ENCODE peak calls at places on chromosomes 6 and 20, in five cellular contexts. One of them, this sample, is unnamed.

GRCh38 chr6:16238057-16238657 is at the start of gene GMPR:
- DNase-seq in SK-N-SH: peak
- DNase-seq in HCT116: peak
- DNase-seq in GM12878: no peak
- DNase-seq in K562: peak
- DNase-seq in this sample: peak

GRCh38 chr6:143136647-143137046 is 76.0 kb downstream of the AIG1 start:
- DNase-seq in K562: no peak
- DNase-seq in HCT116: no peak
- DNase-seq in GM12878: no peak
- DNase-seq in SK-N-SH: no peak
- DNase-seq in this sample: no peak

GRCh38 chr6:87364602-87365252 is 20.1 kb downstream of the C6orf163 start:
- DNase-seq in GM12878: no peak
- DNase-seq in HCT116: no peak
- DNase-seq in K562: peak
- DNase-seq in SK-N-SH: peak
- DNase-seq in this sample: no peak

GRCh38 chr20:51171141-51171540 is 148.2 kb upstream of the KCNG1 start:
- DNase-seq in SK-N-SH: no peak
- DNase-seq in K562: no peak
- DNase-seq in HCT116: no peak
- DNase-seq in GM12878: no peak
- DNase-seq in this sample: no peak

GRCh38 chr20:49505518-49505917 is 23.1 kb upstream of the KCNB1 start:
- DNase-seq in GM12878: no peak
- DNase-seq in SK-N-SH: peak
- DNase-seq in HCT116: no peak
- DNase-seq in K562: no peak
- DNase-seq in this sample: no peak

GRCh38 chr6:165439928-165440554 is 130.6 kb upstream of the C6orf118 start:
- DNase-seq in K562: no peak
- DNase-seq in SK-N-SH: peak
- DNase-seq in HCT116: peak
- DNase-seq in GM12878: no peak
- DNase-seq in this sample: peak

GRCh38 chr6:114176726-114177125 is 166.1 kb downstream of the HS3ST5 start:
- DNase-seq in GM12878: no peak
- DNase-seq in SK-N-SH: no peak
- DNase-seq in K562: no peak
- DNase-seq in HCT116: no peak
- DNase-seq in this sample: no peak

GRCh38 chr20:17491041-17491440 is 40.1 kb downstream of the BFSP1 start:
- DNase-seq in HCT116: no peak
- DNase-seq in SK-N-SH: no peak
- DNase-seq in K562: no peak
- DNase-seq in GM12878: no peak
- DNase-seq in this sample: no peak

DNA sequence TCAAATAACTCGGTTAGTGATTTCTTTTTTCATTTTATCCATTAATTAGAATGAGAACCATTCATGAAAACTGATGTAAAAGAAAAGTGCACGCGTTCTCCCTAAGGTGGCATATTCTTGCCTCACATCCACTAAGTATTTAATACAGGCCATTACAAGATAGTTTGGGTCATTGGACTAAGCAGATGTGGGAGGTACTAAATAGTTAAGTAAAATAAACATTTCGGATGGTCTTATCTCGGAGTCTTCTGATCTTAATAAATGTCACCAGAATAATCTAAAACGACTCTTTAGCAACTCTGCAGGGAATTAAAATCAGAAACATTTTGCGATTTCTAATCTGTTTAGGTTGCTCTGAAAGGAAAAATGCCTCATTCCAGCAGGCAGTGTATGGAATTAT is 78.7 kb downstream of the RFX6 start:
- DNase-seq in HCT116: no peak
- DNase-seq in K562: no peak
- DNase-seq in GM12878: no peak
- DNase-seq in SK-N-SH: no peak
- DNase-seq in this sample: no peak
- TF ChIP-seq JUND in HCT116: no peak
- TF ChIP-seq JUND in K562: no peak
- TF ChIP-seq JUND in GM12878: no peak
- TF ChIP-seq JUND in SK-N-SH: no peak
- TF ChIP-seq JUND in this sample: no peak

GRCh38 chr6:14889698-14890593 is 355.9 kb upstream of the JARID2 start:
- DNase-seq in SK-N-SH: no peak
- DNase-seq in HCT116: no peak
- DNase-seq in GM12878: no peak
- DNase-seq in K562: no peak
- DNase-seq in this sample: no peak
- TF ChIP-seq JUND in SK-N-SH: no peak
- TF ChIP-seq JUND in HCT116: no peak
- TF ChIP-seq JUND in GM12878: no peak
- TF ChIP-seq JUND in K562: peak
- TF ChIP-seq JUND in this sample: no peak

DNA sequence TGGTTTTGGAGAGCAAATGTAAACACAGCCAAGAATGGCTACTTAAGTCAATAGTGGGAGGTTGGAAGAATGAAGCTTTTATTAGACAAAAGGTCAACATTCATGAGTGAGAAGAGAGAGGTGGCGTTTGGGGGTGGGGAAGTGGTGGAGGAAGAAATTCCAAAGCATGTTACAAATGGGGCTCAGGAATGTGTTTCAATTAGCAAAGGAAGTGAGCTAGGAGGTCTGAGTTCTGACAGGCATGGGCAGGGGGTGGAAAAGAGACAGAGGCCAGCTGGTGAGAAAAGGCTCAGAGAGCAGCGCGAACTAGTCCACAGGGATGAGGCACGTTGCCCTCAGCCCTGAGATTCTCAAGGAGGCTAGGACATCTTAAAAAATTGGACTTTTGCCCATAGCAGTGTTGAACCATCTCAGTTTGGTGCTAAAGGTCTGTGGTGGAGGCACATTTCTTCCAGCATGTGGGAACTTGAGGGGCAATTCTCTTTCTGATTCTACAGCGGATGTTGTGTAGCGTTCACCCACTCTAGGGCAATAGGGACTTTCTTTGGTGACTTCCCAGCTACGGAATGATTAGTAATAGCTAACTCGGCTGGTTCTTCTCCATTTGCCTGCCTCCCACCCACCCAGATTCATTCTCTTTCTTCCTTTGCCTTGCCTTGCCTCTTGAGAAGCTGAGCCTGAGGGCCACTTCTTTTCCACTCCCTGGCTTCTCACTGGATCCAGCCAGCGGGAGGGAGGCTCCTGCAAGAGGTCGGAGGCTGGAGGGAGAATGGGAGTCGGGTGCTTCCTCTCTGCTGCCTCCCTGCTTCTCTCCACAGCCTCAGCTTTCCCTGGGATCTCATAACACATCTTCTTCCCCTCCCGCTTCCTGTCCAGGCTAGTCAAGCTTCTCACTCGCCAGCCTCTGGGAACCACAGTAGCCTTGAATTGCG is 45.1 kb upstream of the NEDD9 start:
- DNase-seq in HCT116: no peak
- DNase-seq in GM12878: peak
- DNase-seq in K562: no peak
- DNase-seq in SK-N-SH: no peak
- DNase-seq in this sample: peak
- TF ChIP-seq JUND in HCT116: no peak
- TF ChIP-seq JUND in GM12878: no peak
- TF ChIP-seq JUND in K562: no peak
- TF ChIP-seq JUND in SK-N-SH: no peak
- TF ChIP-seq JUND in this sample: no peak

GRCh38 chr6:36875250-36875633 is 639 bp upstream of the PPIL1 start:
- DNase-seq in GM12878: no peak
- DNase-seq in K562: no peak
- DNase-seq in SK-N-SH: no peak
- DNase-seq in HCT116: no peak
- DNase-seq in this sample: no peak

GRCh38 chr6:36873115-36873514 is 1.5 kb downstream of the PPIL1 start:
- DNase-seq in K562: no peak
- DNase-seq in GM12878: no peak
- DNase-seq in HCT116: no peak
- DNase-seq in SK-N-SH: no peak
- DNase-seq in this sample: no peak

GRCh38 chr6:36873612-36874011 is 991 bp downstream of the PPIL1 start:
- DNase-seq in GM12878: no peak
- DNase-seq in K562: no peak
- DNase-seq in HCT116: no peak
- DNase-seq in SK-N-SH: peak
- DNase-seq in this sample: peak

GRCh38 chr6:36874016-36874442 is 574 bp downstream of the PPIL1 start:
- DNase-seq in HCT116: no peak
- DNase-seq in SK-N-SH: no peak
- DNase-seq in GM12878: no peak
- DNase-seq in K562: no peak
- DNase-seq in this sample: no peak

DNA sequence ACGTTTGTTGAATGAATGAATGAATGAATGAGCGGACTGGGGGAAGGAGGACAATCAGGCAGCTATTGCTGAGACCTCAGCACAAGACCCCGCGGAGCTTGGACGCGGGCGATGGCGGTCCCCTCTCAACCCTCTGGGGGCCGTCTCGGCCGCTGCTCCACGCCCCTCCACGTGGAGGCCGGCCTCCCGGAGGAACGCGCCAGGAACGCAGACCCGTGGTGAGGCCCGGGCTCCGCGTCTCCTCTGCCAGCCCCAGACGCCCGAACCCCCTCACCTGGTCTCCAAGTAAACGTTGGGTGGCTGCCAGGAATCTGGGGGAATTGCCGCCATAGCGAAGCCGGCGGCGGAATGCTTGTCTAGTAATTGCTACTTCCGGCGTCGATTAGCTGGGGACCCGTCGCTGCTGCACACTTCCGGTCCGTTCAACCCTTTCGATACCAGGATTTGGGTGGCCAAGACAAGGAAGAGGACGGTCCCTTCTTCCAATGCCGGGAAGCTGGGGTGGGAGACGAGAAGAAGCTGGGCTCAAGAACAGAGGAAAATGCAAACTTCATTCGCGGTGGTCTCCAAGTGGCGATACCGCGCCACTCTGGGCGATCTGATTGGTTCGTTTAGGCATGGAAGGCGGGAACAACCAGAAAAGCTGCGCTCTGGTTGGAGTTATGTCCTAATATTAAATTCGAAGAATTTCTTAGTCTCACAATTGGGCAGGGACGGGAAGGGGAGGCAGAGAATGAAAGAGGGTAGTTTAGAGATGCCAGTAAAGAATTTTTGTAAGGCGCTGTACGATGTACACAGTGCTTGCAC is at the start of gene PPIL1:
- DNase-seq in SK-N-SH: peak
- DNase-seq in K562: peak
- DNase-seq in HCT116: peak
- DNase-seq in GM12878: peak
- DNase-seq in this sample: peak
- TF ChIP-seq JUND in SK-N-SH: no peak
- TF ChIP-seq JUND in K562: peak
- TF ChIP-seq JUND in HCT116: no peak
- TF ChIP-seq JUND in GM12878: no peak
- TF ChIP-seq JUND in this sample: no peak

GRCh38 chr6:111916747-111917146 is 43.5 kb upstream of the FYN start:
- DNase-seq in HCT116: no peak
- DNase-seq in GM12878: no peak
- DNase-seq in K562: no peak
- DNase-seq in SK-N-SH: no peak
- DNase-seq in this sample: no peak

GRCh38 chr6:111911428-111911827 is 38.2 kb upstream of the FYN start:
- DNase-seq in K562: no peak
- DNase-seq in GM12878: no peak
- DNase-seq in SK-N-SH: no peak
- DNase-seq in HCT116: no peak
- DNase-seq in this sample: no peak

GRCh38 chr6:111909238-111909637 is 36.0 kb upstream of the FYN start:
- DNase-seq in HCT116: no peak
- DNase-seq in GM12878: no peak
- DNase-seq in SK-N-SH: no peak
- DNase-seq in K562: no peak
- DNase-seq in this sample: no peak

GRCh38 chr6:111914617-111915016 is 41.4 kb upstream of the FYN start:
- DNase-seq in SK-N-SH: no peak
- DNase-seq in GM12878: no peak
- DNase-seq in HCT116: no peak
- DNase-seq in K562: no peak
- DNase-seq in this sample: no peak

DNA sequence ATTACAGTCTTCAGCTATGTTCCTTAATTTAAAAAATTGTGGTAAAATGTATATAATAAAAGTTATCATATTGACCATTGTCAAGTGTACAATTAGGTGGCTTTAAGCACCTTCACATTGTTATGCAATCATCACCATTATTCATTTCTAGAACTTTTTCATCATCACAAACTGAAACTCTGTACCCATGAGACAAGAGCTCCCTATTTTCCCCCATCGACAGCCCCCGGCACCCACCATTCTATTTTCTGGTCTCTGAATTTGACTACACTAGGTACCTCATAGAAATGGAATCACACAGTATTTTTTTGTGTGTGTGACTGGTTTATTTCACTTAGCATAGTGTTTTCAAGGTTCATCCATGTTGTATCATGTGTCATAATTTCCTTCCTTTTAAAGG is 39.7 kb upstream of the FYN start:
- DNase-seq in K562: no peak
- DNase-seq in SK-N-SH: no peak
- DNase-seq in GM12878: no peak
- DNase-seq in HCT116: no peak
- DNase-seq in this sample: no peak
- TF ChIP-seq JUND in K562: no peak
- TF ChIP-seq JUND in SK-N-SH: no peak
- TF ChIP-seq JUND in GM12878: no peak
- TF ChIP-seq JUND in HCT116: no peak
- TF ChIP-seq JUND in this sample: no peak

DNA sequence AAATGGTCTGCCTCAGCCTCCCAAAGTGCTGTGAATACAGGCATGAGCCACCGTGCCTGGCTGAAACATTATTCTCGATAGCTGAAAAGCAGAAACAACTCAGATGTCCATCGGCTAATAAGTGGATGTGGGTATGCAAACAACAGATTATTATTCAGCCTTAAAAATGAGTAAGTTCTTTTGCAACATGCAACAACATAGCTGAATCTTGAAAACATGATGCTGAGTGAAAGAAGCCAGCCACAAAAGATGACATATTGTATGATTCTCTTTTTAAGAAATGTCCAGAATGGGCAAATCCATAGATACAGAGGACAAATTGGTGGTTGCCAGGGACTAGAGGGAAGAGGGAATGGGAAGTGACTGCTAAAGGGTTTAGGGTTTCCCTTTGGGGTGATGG is 61.7 kb downstream of the RIOK1 start:
- DNase-seq in K562: no peak
- DNase-seq in HCT116: no peak
- DNase-seq in GM12878: no peak
- DNase-seq in SK-N-SH: no peak
- DNase-seq in this sample: no peak
- TF ChIP-seq JUND in K562: no peak
- TF ChIP-seq JUND in HCT116: no peak
- TF ChIP-seq JUND in GM12878: no peak
- TF ChIP-seq JUND in SK-N-SH: no peak
- TF ChIP-seq JUND in this sample: no peak